ENCODE peak calls at places on chromosome 15, in four cellular contexts. H is stomach, B is OCI-LY7, R is heart right ventricle. K is an unnamed sample.
A peak's percentile ranks its signal among the peaks of the same experiment; 100 is the strongest.

GRCh38 chr15:83846847-83847246 is 192.9 kb downstream of the ADAMTSL3 start:
- DNase-seq in B (no peak), R (no peak), H (no peak), K (no peak)

GRCh38 chr15:79101866-79102581 is 11.4 kb upstream of the RASGRF1 start:
- DNase-seq in B (no peak), H (no peak), R (no peak), K (no peak)

GRCh38 chr15:51369451-51369761 is 28.0 kb downstream of the GLDN start:
- DNase-seq in B (no peak), R (no peak), H (no peak), K (no peak)

GRCh38 chr15:43285609-43286037 is 18.9 kb upstream of the TGM5 start:
- DNase-seq in B (peak; percentile 79), R (peak; percentile 40), H (peak; percentile 41), K (no peak)

GRCh38 chr15:31975446-31976229 is 54.7 kb upstream of the CHRNA7 start:
- DNase-seq in B (no peak), R (no peak), H (no peak), K (no peak)

GRCh38 chr15:90004671-90005070 is 3.5 kb downstream of the ZNF710 start:
- DNase-seq in H (no peak), R (no peak), B (no peak), K (peak; percentile 38)

GRCh38 chr15:31300981-31301686 is 25.5 kb upstream of the KLF13 start:
- DNase-seq in B (no peak), R (peak; percentile 23), H (no peak), K (no peak)

GRCh38 chr15:94984886-94985285 is 753.5 kb downstream of the MCTP2 start:
- DNase-seq in H (no peak), R (no peak), B (no peak), K (no peak)

GRCh38 chr15:59611277-59612260 is at the start of gene GCNT3:
- DNase-seq in B (no peak), R (no peak), H (no peak), K (no peak)

GRCh38 chr15:59376735-59377134 is 4.1 kb upstream of the MYO1E start:
- DNase-seq in H (no peak), R (no peak), B (peak; percentile 65), K (no peak)

GRCh38 chr15:90099072-90099867 is 3.0 kb downstream of the IDH2 start:
- DNase-seq in R (no peak), B (peak; percentile 76), H (no peak), K (no peak)

GRCh38 chr15:82113116-82113715 is 67.4 kb upstream of the MEX3B start:
- DNase-seq in B (no peak), H (no peak), R (no peak), K (no peak)

GRCh38 chr15:52379395-52380111 is 83.9 kb upstream of the MYO5C start:
- DNase-seq in R (no peak), B (no peak), H (no peak), K (no peak)

GRCh38 chr15:33154366-33155166 is 39.9 kb downstream of the FMN1 start:
- DNase-seq in R (peak; percentile 26), B (no peak), H (no peak), K (peak; percentile 14)

GRCh38 chr15:68687136-68687735 is 108.4 kb downstream of the CORO2B start:
- DNase-seq in B (no peak), H (no peak), R (no peak), K (no peak)

GRCh38 chr15:59166156-59166555 is 40.5 kb upstream of the LDHAL6B start:
- DNase-seq in R (no peak), H (no peak), B (no peak), K (no peak)

GRCh38 chr15:82698711-82699345 is 10.8 kb downstream of the AP3B2 start:
- DNase-seq in H (no peak), R (no peak), B (no peak), K (no peak)

GRCh38 chr15:56936929-56937328 is 18.5 kb downstream of the TCF12 start:
- DNase-seq in R (no peak), H (no peak), B (no peak), K (no peak)

GRCh38 chr15:37056168-37056893 is 44.0 kb downstream of the MEIS2 start:
- DNase-seq in H (no peak), R (peak; percentile 32), B (no peak), K (no peak)

GRCh38 chr15:67242665-67243064 is 11.8 kb downstream of the AAGAB start:
- DNase-seq in R (no peak), H (no peak), B (no peak), K (no peak)

GRCh38 chr15:74821091-74821789 is 5.2 kb upstream of the CPLX3 start:
- DNase-seq in B (peak; percentile 94), H (no peak), R (no peak), K (no peak)

GRCh38 chr15:67777773-67778172 is 47.5 kb upstream of the SKOR1 start:
- DNase-seq in R (no peak), B (no peak), H (no peak), K (no peak)

GRCh38 chr15:74432271-74432967 is 1.3 kb downstream of the SEMA7A start:
- DNase-seq in R (no peak), H (no peak), B (no peak), K (no peak)

GRCh38 chr15:62857411-62857853 is 185.1 kb upstream of the TPM1 start:
- DNase-seq in B (no peak), H (no peak), R (no peak), K (no peak)

GRCh38 chr15:55742498-55742926 is 440 bp downstream of the PRTG start:
- DNase-seq in R (peak; percentile 38), B (no peak), H (no peak), K (no peak)

GRCh38 chr15:75945953-75946352 is 42.3 kb downstream of the FBXO22 start:
- DNase-seq in H (no peak), R (no peak), B (no peak), K (no peak)

GRCh38 chr15:75943246-75943645 is 39.6 kb downstream of the FBXO22 start:
- DNase-seq in B (no peak), H (no peak), R (no peak), K (no peak)

GRCh38 chr15:75947117-75947516 is 43.4 kb downstream of the FBXO22 start:
- DNase-seq in R (no peak), H (no peak), B (no peak), K (no peak)

GRCh38 chr15:75943713-75944215 is 40.1 kb downstream of the FBXO22 start:
- DNase-seq in B (no peak), H (no peak), R (no peak), K (no peak)

DNA sequence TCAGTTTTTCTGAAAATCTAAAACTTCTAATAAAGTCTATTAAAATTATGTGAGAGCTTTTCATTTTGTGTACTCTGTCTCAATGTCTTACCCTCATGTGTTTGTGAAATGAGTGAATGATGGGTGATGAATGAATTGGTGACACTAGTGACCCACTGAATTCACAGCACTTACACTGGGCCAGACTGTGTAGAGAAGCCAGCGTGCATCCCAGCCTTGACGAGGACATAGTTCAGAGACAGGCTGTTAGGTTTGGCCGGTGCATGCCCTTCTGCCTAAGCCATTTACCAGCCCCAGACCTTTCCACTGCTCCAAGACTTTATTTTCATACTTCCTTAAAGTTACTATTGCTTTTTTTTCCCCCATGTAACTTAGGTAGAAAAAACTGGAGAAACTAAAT is 38.8 kb downstream of the FBXO22 start:
- DNase-seq in H (no peak), R (no peak), B (no peak), K (no peak)
- TF ChIP-seq CTCF in H (no peak), R (no peak), B (no peak), K (no peak)

GRCh38 chr15:39583586-39584265 is 2.8 kb downstream of the THBS1 start:
- DNase-seq in R (no peak), H (no peak), B (no peak), K (no peak)

GRCh38 chr15:39584662-39585393 is 3.9 kb downstream of the THBS1 start:
- DNase-seq in H (no peak), B (no peak), R (no peak), K (no peak)

GRCh38 chr15:39582977-39583585 is 2.2 kb downstream of the THBS1 start:
- DNase-seq in B (no peak), H (no peak), R (no peak), K (no peak)

GRCh38 chr15:39585394-39585841 is 4.5 kb downstream of the THBS1 start:
- DNase-seq in B (no peak), H (no peak), R (no peak), K (no peak)

DNA sequence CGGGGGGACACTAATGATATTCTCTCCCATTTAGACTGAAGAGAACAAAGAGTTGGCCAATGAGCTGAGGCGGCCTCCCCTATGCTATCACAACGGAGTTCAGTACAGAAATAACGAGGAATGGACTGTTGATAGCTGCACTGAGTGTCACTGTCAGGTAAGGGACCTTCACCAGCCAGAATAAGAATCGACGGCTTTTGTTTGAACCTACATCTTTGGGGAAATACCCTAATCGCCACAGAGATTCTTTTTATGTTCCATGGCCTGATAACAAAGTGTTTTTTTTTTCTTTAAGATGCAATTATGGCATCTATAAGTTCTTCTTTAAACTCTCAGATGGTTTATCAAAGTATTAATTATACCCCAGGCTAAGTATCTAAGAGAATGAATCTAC is 3.4 kb downstream of the THBS1 start:
- DNase-seq in H (no peak), R (no peak), B (no peak), K (no peak)
- H3K27ac ChIP-seq in H (no peak overlapping the region), R (peak overlapping the region; percentile 95), B (no peak overlapping the region), K (peak overlapping the region; percentile 95)

GRCh38 chr15:70433583-70434288 is 329.6 kb downstream of the UACA start:
- DNase-seq in R (no peak), B (no peak), H (peak; percentile 34), K (no peak)
- TF ChIP-seq CTCF in R (no peak), B (no peak), H (peak; percentile 6), K (no peak)

DNA sequence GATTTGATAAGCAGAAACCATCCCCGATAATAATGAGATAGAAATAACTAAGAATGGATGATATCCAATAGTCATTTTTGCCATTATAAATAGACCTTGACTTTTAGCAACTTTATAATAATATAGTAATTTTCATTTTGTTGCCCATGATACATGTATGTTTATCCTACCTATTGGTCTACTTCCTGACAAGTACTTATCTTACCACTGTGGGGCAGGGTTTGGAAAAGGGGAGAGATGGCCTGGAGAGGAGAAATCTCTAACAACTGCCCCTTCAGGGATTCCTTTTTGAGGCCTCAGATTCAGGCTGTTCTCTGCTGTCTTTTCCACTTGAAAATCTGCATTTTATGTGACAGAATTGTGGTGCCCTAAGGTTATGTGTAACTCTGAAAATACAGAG is 42.2 kb downstream of the FAM98B start:
- DNase-seq in B (no peak), H (no peak), R (no peak), K (no peak)
- H3K27ac ChIP-seq in B (no peak overlapping the region), H (no peak overlapping the region), R (no peak overlapping the region), K (no peak overlapping the region)

K was measured in tibial nerve.